ENCODE peak calls at places on chromosome 14, in four cellular contexts. One of them, this sample, is unnamed.

GRCh38 chr14:86038401-86038985 is 508.5 kb downstream of the FLRT2 start:
- DNase-seq in breast epithelium: no peak
- DNase-seq in GM23338: peak
- DNase-seq in stomach: peak
- DNase-seq in this sample: no peak

GRCh38 chr14:90554341-90554740 is 157.5 kb downstream of the CALM1 start:
- DNase-seq in breast epithelium: peak
- DNase-seq in GM23338: no peak
- DNase-seq in stomach: peak
- DNase-seq in this sample: no peak

GRCh38 chr14:83251402-83251801 is 1717.7 kb upstream of the SEL1L start:
- DNase-seq in breast epithelium: no peak
- DNase-seq in GM23338: no peak
- DNase-seq in stomach: no peak
- DNase-seq in this sample: no peak

GRCh38 chr14:71320734-71321555 is 413.7 kb downstream of the PCNX1 start:
- DNase-seq in breast epithelium: peak
- DNase-seq in GM23338: peak
- DNase-seq in stomach: peak
- DNase-seq in this sample: no peak

GRCh38 chr14:72946491-72946890 is 20.2 kb downstream of the DCAF4 start:
- DNase-seq in breast epithelium: no peak
- DNase-seq in GM23338: no peak
- DNase-seq in stomach: no peak
- DNase-seq in this sample: no peak

GRCh38 chr14:30991408-30991807 is 34.0 kb upstream of the AP4S1 start:
- DNase-seq in breast epithelium: no peak
- DNase-seq in GM23338: no peak
- DNase-seq in stomach: no peak
- DNase-seq in this sample: no peak

GRCh38 chr14:88993946-88994345 is 169.5 kb downstream of the TTC8 start:
- DNase-seq in breast epithelium: no peak
- DNase-seq in GM23338: no peak
- DNase-seq in stomach: no peak
- DNase-seq in this sample: no peak

GRCh38 chr14:63956326-63956725 is 103.5 kb downstream of the SYNE2 start:
- DNase-seq in breast epithelium: no peak
- DNase-seq in GM23338: no peak
- DNase-seq in stomach: no peak
- DNase-seq in this sample: no peak

GRCh38 chr14:91142214-91142668 is 28.4 kb downstream of the DGLUCY start:
- DNase-seq in breast epithelium: no peak
- DNase-seq in GM23338: no peak
- DNase-seq in stomach: no peak
- DNase-seq in this sample: peak

GRCh38 chr14:103361868-103362267 is 23.3 kb upstream of the MARK3 start:
- DNase-seq in breast epithelium: no peak
- DNase-seq in GM23338: no peak
- DNase-seq in stomach: no peak
- DNase-seq in this sample: peak

GRCh38 chr14:91361236-91361811 is 56.3 kb downstream of the CCDC88C start:
- DNase-seq in breast epithelium: no peak
- DNase-seq in GM23338: no peak
- DNase-seq in stomach: no peak
- DNase-seq in this sample: peak

GRCh38 chr14:61160798-61161197 is 120.3 kb downstream of the TMEM30B start:
- DNase-seq in breast epithelium: no peak
- DNase-seq in GM23338: no peak
- DNase-seq in stomach: no peak
- DNase-seq in this sample: no peak

GRCh38 chr14:70919774-70920173 is 12.5 kb downstream of the PCNX1 start:
- DNase-seq in breast epithelium: no peak
- DNase-seq in GM23338: peak
- DNase-seq in stomach: no peak
- DNase-seq in this sample: no peak

GRCh38 chr14:53955671-53956426 is 776 bp downstream of the BMP4 start:
- DNase-seq in breast epithelium: peak
- DNase-seq in GM23338: peak
- DNase-seq in stomach: peak
- DNase-seq in this sample: no peak

GRCh38 chr14:40317690-40318089 is 885.5 kb upstream of the FBXO33 start:
- DNase-seq in breast epithelium: no peak
- DNase-seq in GM23338: no peak
- DNase-seq in stomach: no peak
- DNase-seq in this sample: no peak

GRCh38 chr14:72651715-72652114 is 242.2 kb downstream of the DPF3 start:
- DNase-seq in breast epithelium: no peak
- DNase-seq in GM23338: no peak
- DNase-seq in stomach: no peak
- DNase-seq in this sample: no peak

GRCh38 chr14:66085662-66086061 is 400.5 kb upstream of the CCDC196 start:
- DNase-seq in breast epithelium: no peak
- DNase-seq in GM23338: no peak
- DNase-seq in stomach: no peak
- DNase-seq in this sample: no peak

GRCh38 chr14:52351561-52352491 is 37.7 kb downstream of the PTGER2 start:
- DNase-seq in breast epithelium: no peak
- DNase-seq in GM23338: no peak
- DNase-seq in stomach: no peak
- DNase-seq in this sample: no peak

GRCh38 chr14:68695871-68696665 is 96.8 kb downstream of the ZFP36L1 start:
- DNase-seq in breast epithelium: no peak
- DNase-seq in GM23338: no peak
- DNase-seq in stomach: no peak
- DNase-seq in this sample: no peak

GRCh38 chr14:29222671-29223268 is 456.2 kb downstream of the FOXG1 start:
- DNase-seq in breast epithelium: no peak
- DNase-seq in GM23338: peak
- DNase-seq in stomach: no peak
- DNase-seq in this sample: peak

GRCh38 chr14:32939254-32940065 is 781 bp downstream of the NPAS3 start:
- DNase-seq in breast epithelium: peak
- DNase-seq in GM23338: peak
- DNase-seq in stomach: peak
- DNase-seq in this sample: no peak
- TF ChIP-seq POLR2AphosphoS5 in breast epithelium: no peak
- TF ChIP-seq POLR2AphosphoS5 in GM23338: no peak
- TF ChIP-seq POLR2AphosphoS5 in stomach: no peak
- TF ChIP-seq POLR2AphosphoS5 in this sample: no peak

GRCh38 chr14:77645520-77646230 is 29.2 kb upstream of the SPTLC2 start:
- DNase-seq in breast epithelium: no peak
- DNase-seq in GM23338: no peak
- DNase-seq in stomach: no peak
- DNase-seq in this sample: no peak

GRCh38 chr14:77638738-77639137 is 22.3 kb upstream of the SPTLC2 start:
- DNase-seq in breast epithelium: no peak
- DNase-seq in GM23338: no peak
- DNase-seq in stomach: no peak
- DNase-seq in this sample: no peak

GRCh38 chr14:77642407-77642806 is 26.0 kb upstream of the SPTLC2 start:
- DNase-seq in breast epithelium: no peak
- DNase-seq in GM23338: no peak
- DNase-seq in stomach: no peak
- DNase-seq in this sample: no peak

GRCh38 chr14:77641534-77642341 is 25.3 kb upstream of the SPTLC2 start:
- DNase-seq in breast epithelium: peak
- DNase-seq in GM23338: peak
- DNase-seq in stomach: peak
- DNase-seq in this sample: peak

DNA sequence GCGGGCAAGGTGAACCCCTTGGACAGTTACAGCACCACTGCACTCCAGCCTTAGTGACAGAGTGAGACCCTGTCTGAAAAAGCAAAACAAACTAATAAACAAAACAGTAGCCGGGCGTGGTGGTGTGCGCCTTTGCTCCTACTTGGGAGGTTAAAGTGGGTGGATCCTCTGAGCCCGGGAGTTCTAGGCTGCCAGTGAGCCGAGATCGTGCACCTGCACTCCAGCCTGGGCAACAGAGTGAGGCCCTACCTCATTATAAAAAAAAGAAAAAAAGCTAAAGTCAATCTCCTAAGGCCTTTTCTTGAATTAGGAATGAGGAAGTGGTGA is 24.7 kb upstream of the SPTLC2 start:
- DNase-seq in breast epithelium: no peak
- DNase-seq in GM23338: no peak
- DNase-seq in stomach: no peak
- DNase-seq in this sample: no peak
- TF ChIP-seq POLR2AphosphoS5 in breast epithelium: no peak
- TF ChIP-seq POLR2AphosphoS5 in GM23338: no peak
- TF ChIP-seq POLR2AphosphoS5 in stomach: no peak
- TF ChIP-seq POLR2AphosphoS5 in this sample: no peak

GRCh38 chr14:67241416-67242362 is at the start of gene PALS1:
- DNase-seq in breast epithelium: no peak
- DNase-seq in GM23338: peak
- DNase-seq in stomach: no peak
- DNase-seq in this sample: peak
- TF ChIP-seq POLR2AphosphoS5 in breast epithelium: peak
- TF ChIP-seq POLR2AphosphoS5 in GM23338: peak
- TF ChIP-seq POLR2AphosphoS5 in stomach: peak
- TF ChIP-seq POLR2AphosphoS5 in this sample: no peak

GRCh38 chr14:101120636-101121398 is 217.3 kb upstream of the RTL1 start:
- DNase-seq in breast epithelium: no peak
- DNase-seq in GM23338: no peak
- DNase-seq in stomach: peak
- DNase-seq in this sample: peak

GRCh38 chr14:101119830-101120571 is 216.5 kb upstream of the RTL1 start:
- DNase-seq in breast epithelium: no peak
- DNase-seq in GM23338: peak
- DNase-seq in stomach: peak
- DNase-seq in this sample: no peak

GRCh38 chr14:101117543-101117942 is 214.0 kb upstream of the RTL1 start:
- DNase-seq in breast epithelium: no peak
- DNase-seq in GM23338: no peak
- DNase-seq in stomach: no peak
- DNase-seq in this sample: no peak

GRCh38 chr14:101116486-101117130 is 213.1 kb upstream of the RTL1 start:
- DNase-seq in breast epithelium: peak
- DNase-seq in GM23338: no peak
- DNase-seq in stomach: no peak
- DNase-seq in this sample: no peak

DNA sequence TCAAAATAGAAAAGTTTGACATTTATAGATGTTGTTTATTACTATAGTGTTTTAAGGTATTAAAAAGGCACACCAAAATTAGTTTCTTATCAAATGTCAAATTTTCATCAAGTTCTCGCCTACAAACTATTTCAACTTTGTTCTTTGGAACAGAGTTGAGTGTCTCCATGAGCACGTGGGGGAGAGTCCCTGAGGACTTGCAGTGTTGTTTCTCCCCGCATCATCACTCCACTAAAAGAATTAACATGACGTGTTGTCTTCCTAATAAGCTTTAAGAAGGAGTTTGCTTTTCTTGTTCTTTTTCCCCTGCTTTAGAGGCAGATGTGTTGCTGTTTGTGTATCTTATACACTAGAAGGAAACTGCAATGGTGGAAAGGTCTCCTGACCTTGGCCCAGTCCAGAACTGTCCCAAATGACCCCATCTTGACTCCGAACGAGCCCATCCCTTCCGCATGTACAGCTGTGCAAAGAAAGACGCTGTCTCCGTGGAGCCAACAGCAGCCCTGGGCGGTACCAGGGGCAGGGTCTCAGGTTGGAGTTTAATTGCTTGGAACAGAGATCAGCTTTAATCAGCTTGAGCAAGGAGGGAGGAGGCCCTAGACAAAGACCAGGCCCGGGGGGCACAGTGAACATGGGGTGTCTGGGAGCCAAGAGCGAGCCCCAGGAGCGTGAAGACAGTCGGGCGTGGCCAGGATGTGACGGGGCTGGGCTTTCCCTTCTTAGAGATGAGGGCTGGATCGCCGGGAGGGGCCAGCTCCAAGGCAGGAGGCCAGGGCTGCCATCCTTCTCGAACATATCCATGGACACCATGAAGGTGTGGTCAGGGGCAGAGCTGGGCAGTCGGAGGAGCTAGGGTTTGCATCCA is 215.5 kb upstream of the RTL1 start:
- DNase-seq in breast epithelium: no peak
- DNase-seq in GM23338: no peak
- DNase-seq in stomach: peak
- DNase-seq in this sample: no peak
- TF ChIP-seq POLR2AphosphoS5 in breast epithelium: no peak
- TF ChIP-seq POLR2AphosphoS5 in GM23338: no peak
- TF ChIP-seq POLR2AphosphoS5 in stomach: no peak
- TF ChIP-seq POLR2AphosphoS5 in this sample: no peak

GRCh38 chr14:23123419-23123818 is 4.4 kb upstream of the CEBPE start:
- DNase-seq in breast epithelium: peak
- DNase-seq in GM23338: no peak
- DNase-seq in stomach: peak
- DNase-seq in this sample: no peak
- TF ChIP-seq POLR2AphosphoS5 in breast epithelium: no peak
- TF ChIP-seq POLR2AphosphoS5 in GM23338: no peak
- TF ChIP-seq POLR2AphosphoS5 in stomach: no peak
- TF ChIP-seq POLR2AphosphoS5 in this sample: no peak

GRCh38 chr14:87312138-87312537 is 680.8 kb downstream of the GALC start:
- DNase-seq in breast epithelium: no peak
- DNase-seq in GM23338: no peak
- DNase-seq in stomach: no peak
- DNase-seq in this sample: no peak
- TF ChIP-seq POLR2AphosphoS5 in breast epithelium: no peak
- TF ChIP-seq POLR2AphosphoS5 in GM23338: no peak
- TF ChIP-seq POLR2AphosphoS5 in stomach: no peak
- TF ChIP-seq POLR2AphosphoS5 in this sample: no peak